ENCODE peak calls at places on chromosomes 11 and 22, in four cellular contexts. One of them, this sample, is unnamed.

GRCh38 chr11:16410479-16410878 is 54.1 kb upstream of the SOX6 start:
- DNase-seq in stimulated activated CD4-positive, alpha-beta T cell treated with anti-CD3 and anti-CD28 coated beads, Interleukin-12 subunit alpha, Interleukin-12 subunit beta, amount 100 ng/mL, for 48 hours: no peak
- DNase-seq in left lung: no peak
- DNase-seq in NCI-H2081: no peak
- DNase-seq in this sample: no peak

GRCh38 chr11:83195176-83195531 is 1.6 kb downstream of the ANKRD42 start:
- DNase-seq in left lung: no peak
- DNase-seq in stimulated activated CD4-positive, alpha-beta T cell treated with anti-CD3 and anti-CD28 coated beads, Interleukin-12 subunit alpha, Interleukin-12 subunit beta, amount 100 ng/mL, for 48 hours: no peak
- DNase-seq in NCI-H2081: no peak
- DNase-seq in this sample: no peak

GRCh38 chr11:1049911-1050580 is 13.5 kb upstream of the MUC6 start:
- DNase-seq in left lung: peak
- DNase-seq in NCI-H2081: no peak
- DNase-seq in stimulated activated CD4-positive, alpha-beta T cell treated with anti-CD3 and anti-CD28 coated beads, Interleukin-12 subunit alpha, Interleukin-12 subunit beta, amount 100 ng/mL, for 48 hours: no peak
- DNase-seq in this sample: peak

GRCh38 chr22:30251661-30252226 is 5.2 kb upstream of the LIF start:
- DNase-seq in stimulated activated CD4-positive, alpha-beta T cell treated with anti-CD3 and anti-CD28 coated beads, Interleukin-12 subunit alpha, Interleukin-12 subunit beta, amount 100 ng/mL, for 48 hours: no peak
- DNase-seq in left lung: no peak
- DNase-seq in NCI-H2081: no peak
- DNase-seq in this sample: no peak

GRCh38 chr22:25658641-25659040 is 83.3 kb upstream of the MYO18B start:
- DNase-seq in NCI-H2081: no peak
- DNase-seq in stimulated activated CD4-positive, alpha-beta T cell treated with anti-CD3 and anti-CD28 coated beads, Interleukin-12 subunit alpha, Interleukin-12 subunit beta, amount 100 ng/mL, for 48 hours: no peak
- DNase-seq in left lung: no peak
- DNase-seq in this sample: no peak

GRCh38 chr11:118939948-118940598 is 14.3 kb upstream of the BCL9L start:
- DNase-seq in left lung: peak
- DNase-seq in stimulated activated CD4-positive, alpha-beta T cell treated with anti-CD3 and anti-CD28 coated beads, Interleukin-12 subunit alpha, Interleukin-12 subunit beta, amount 100 ng/mL, for 48 hours: peak
- DNase-seq in NCI-H2081: no peak
- DNase-seq in this sample: peak

GRCh38 chr11:110249066-110249465 is 47.3 kb downstream of the RDX start:
- DNase-seq in left lung: no peak
- DNase-seq in NCI-H2081: no peak
- DNase-seq in stimulated activated CD4-positive, alpha-beta T cell treated with anti-CD3 and anti-CD28 coated beads, Interleukin-12 subunit alpha, Interleukin-12 subunit beta, amount 100 ng/mL, for 48 hours: no peak
- DNase-seq in this sample: no peak

GRCh38 chr11:90845126-90845525 is 622.3 kb upstream of the CHORDC1 start:
- DNase-seq in stimulated activated CD4-positive, alpha-beta T cell treated with anti-CD3 and anti-CD28 coated beads, Interleukin-12 subunit alpha, Interleukin-12 subunit beta, amount 100 ng/mL, for 48 hours: no peak
- DNase-seq in NCI-H2081: no peak
- DNase-seq in left lung: no peak
- DNase-seq in this sample: no peak

GRCh38 chr22:38262051-38262795 is 10.6 kb downstream of the TMEM184B start:
- DNase-seq in left lung: peak
- DNase-seq in NCI-H2081: no peak
- DNase-seq in stimulated activated CD4-positive, alpha-beta T cell treated with anti-CD3 and anti-CD28 coated beads, Interleukin-12 subunit alpha, Interleukin-12 subunit beta, amount 100 ng/mL, for 48 hours: peak
- DNase-seq in this sample: peak

GRCh38 chr11:18393581-18394299 is 623 bp upstream of the LDHA start:
- DNase-seq in stimulated activated CD4-positive, alpha-beta T cell treated with anti-CD3 and anti-CD28 coated beads, Interleukin-12 subunit alpha, Interleukin-12 subunit beta, amount 100 ng/mL, for 48 hours: peak
- DNase-seq in NCI-H2081: no peak
- DNase-seq in left lung: no peak
- DNase-seq in this sample: no peak

GRCh38 chr11:93623179-93623578 is 38.3 kb upstream of the CEP295 start:
- DNase-seq in stimulated activated CD4-positive, alpha-beta T cell treated with anti-CD3 and anti-CD28 coated beads, Interleukin-12 subunit alpha, Interleukin-12 subunit beta, amount 100 ng/mL, for 48 hours: no peak
- DNase-seq in NCI-H2081: no peak
- DNase-seq in left lung: no peak
- DNase-seq in this sample: no peak

This sample was measured in aorta.